ENCODE peak calls at places on chromosomes 11 and 22, in six cellular contexts. One of them, this sample, is unnamed.

GRCh38 chr11:100297516-100297915 is 389.6 kb upstream of the ARHGAP42 start:
- DNase-seq in small intestine: no peak
- DNase-seq in COR-L47: no peak
- DNase-seq in nucleus accumbens: no peak
- DNase-seq in effector CD4-positive, alpha-beta T cell: no peak
- DNase-seq in ACHN: no peak
- DNase-seq in this sample: no peak

GRCh38 chr11:119964136-119965025 is 173.5 kb downstream of the TRIM29 start:
- DNase-seq in small intestine: no peak
- DNase-seq in COR-L47: no peak
- DNase-seq in nucleus accumbens: no peak
- DNase-seq in effector CD4-positive, alpha-beta T cell: no peak
- DNase-seq in ACHN: no peak
- DNase-seq in this sample: no peak

GRCh38 chr22:20425821-20426615 is 11.6 kb downstream of the SCARF2 start:
- DNase-seq in small intestine: no peak
- DNase-seq in COR-L47: no peak
- DNase-seq in nucleus accumbens: no peak
- DNase-seq in effector CD4-positive, alpha-beta T cell: no peak
- DNase-seq in ACHN: no peak
- DNase-seq in this sample: no peak

GRCh38 chr22:46320716-46321386 is 14.7 kb upstream of the TRMU start:
- DNase-seq in small intestine: no peak
- DNase-seq in COR-L47: no peak
- DNase-seq in nucleus accumbens: no peak
- DNase-seq in effector CD4-positive, alpha-beta T cell: no peak
- DNase-seq in ACHN: no peak
- DNase-seq in this sample: no peak

GRCh38 chr22:20533879-20534265 is 26.5 kb downstream of the MED15 start:
- DNase-seq in small intestine: no peak
- DNase-seq in COR-L47: no peak
- DNase-seq in nucleus accumbens: no peak
- DNase-seq in effector CD4-positive, alpha-beta T cell: no peak
- DNase-seq in ACHN: no peak
- DNase-seq in this sample: no peak

GRCh38 chr11:46724088-46724487 is 5.1 kb downstream of the F2 start:
- DNase-seq in small intestine: no peak
- DNase-seq in COR-L47: no peak
- DNase-seq in nucleus accumbens: no peak
- DNase-seq in effector CD4-positive, alpha-beta T cell: no peak
- DNase-seq in ACHN: no peak
- DNase-seq in this sample: no peak

GRCh38 chr11:1153951-1154487 is 3.7 kb upstream of the MUC5AC start:
- DNase-seq in small intestine: peak; percentile 12
- DNase-seq in COR-L47: no peak
- DNase-seq in nucleus accumbens: no peak
- DNase-seq in effector CD4-positive, alpha-beta T cell: no peak
- DNase-seq in ACHN: peak; percentile 96
- DNase-seq in this sample: no peak

GRCh38 chr11:55655096-55655495 is 6.9 kb upstream of the OR4C6 start:
- DNase-seq in small intestine: no peak
- DNase-seq in COR-L47: no peak
- DNase-seq in nucleus accumbens: no peak
- DNase-seq in effector CD4-positive, alpha-beta T cell: no peak
- DNase-seq in ACHN: no peak
- DNase-seq in this sample: no peak

GRCh38 chr11:18452927-18453326 is 2.7 kb upstream of the LDHAL6A start:
- DNase-seq in small intestine: no peak
- DNase-seq in COR-L47: no peak
- DNase-seq in nucleus accumbens: no peak
- DNase-seq in effector CD4-positive, alpha-beta T cell: no peak
- DNase-seq in ACHN: no peak
- DNase-seq in this sample: no peak

GRCh38 chr11:123137496-123138270 is 57.4 kb downstream of the CLMP start:
- DNase-seq in small intestine: no peak
- DNase-seq in COR-L47: no peak
- DNase-seq in nucleus accumbens: no peak
- DNase-seq in effector CD4-positive, alpha-beta T cell: no peak
- DNase-seq in ACHN: no peak
- DNase-seq in this sample: no peak

GRCh38 chr22:23149743-23150238 is 4.5 kb downstream of the RAB36 start:
- DNase-seq in small intestine: no peak
- DNase-seq in COR-L47: no peak
- DNase-seq in nucleus accumbens: no peak
- DNase-seq in effector CD4-positive, alpha-beta T cell: no peak
- DNase-seq in ACHN: no peak
- DNase-seq in this sample: no peak

GRCh38 chr22:31093090-31093850 is 12.2 kb downstream of the SMTN start:
- DNase-seq in small intestine: no peak
- DNase-seq in COR-L47: no peak
- DNase-seq in nucleus accumbens: no peak
- DNase-seq in effector CD4-positive, alpha-beta T cell: no peak
- DNase-seq in ACHN: no peak
- DNase-seq in this sample: no peak

GRCh38 chr11:44936527-44936926 is 14.2 kb downstream of the TP53I11 start:
- DNase-seq in small intestine: peak; percentile 80
- DNase-seq in COR-L47: peak; percentile 66
- DNase-seq in nucleus accumbens: no peak
- DNase-seq in effector CD4-positive, alpha-beta T cell: peak; percentile 76
- DNase-seq in ACHN: peak; percentile 68
- DNase-seq in this sample: peak; percentile 43